ENCODE peak calls at places on chromosomes 7 and 10, in nine cellular contexts. One of them, this sample, is unnamed.

GRCh38 chr7:148698397-148699023 is at the start of gene CUL1:
- DNase-seq in RWPE1: peak
- DNase-seq in SJSA1: peak
- DNase-seq in upper lobe of right lung: peak
- DNase-seq in suprapubic skin: peak
- DNase-seq in uterus: peak
- DNase-seq in dorsolateral prefrontal cortex: peak
- DNase-seq in body of pancreas: peak
- DNase-seq in CD8-positive, alpha-beta T cell: peak
- DNase-seq in this sample: peak

GRCh38 chr10:34809796-34810195 is 5.3 kb downstream of the PARD3 start:
- DNase-seq in RWPE1: no peak
- DNase-seq in SJSA1: no peak
- DNase-seq in upper lobe of right lung: no peak
- DNase-seq in suprapubic skin: no peak
- DNase-seq in uterus: no peak
- DNase-seq in dorsolateral prefrontal cortex: no peak
- DNase-seq in body of pancreas: no peak
- DNase-seq in CD8-positive, alpha-beta T cell: no peak
- DNase-seq in this sample: no peak

GRCh38 chr10:131275691-131276090 is 35.8 kb downstream of the TCERG1L start:
- DNase-seq in RWPE1: no peak
- DNase-seq in SJSA1: no peak
- DNase-seq in upper lobe of right lung: no peak
- DNase-seq in suprapubic skin: no peak
- DNase-seq in uterus: no peak
- DNase-seq in dorsolateral prefrontal cortex: no peak
- DNase-seq in body of pancreas: no peak
- DNase-seq in CD8-positive, alpha-beta T cell: no peak
- DNase-seq in this sample: no peak

GRCh38 chr7:25148772-25149575 is 23.9 kb upstream of the CYCS start:
- DNase-seq in RWPE1: no peak
- DNase-seq in SJSA1: no peak
- DNase-seq in upper lobe of right lung: no peak
- DNase-seq in suprapubic skin: no peak
- DNase-seq in uterus: no peak
- DNase-seq in dorsolateral prefrontal cortex: no peak
- DNase-seq in body of pancreas: no peak
- DNase-seq in CD8-positive, alpha-beta T cell: no peak
- DNase-seq in this sample: no peak

GRCh38 chr10:93421426-93421825 is 60.7 kb downstream of the MYOF start:
- DNase-seq in RWPE1: no peak
- DNase-seq in SJSA1: no peak
- DNase-seq in upper lobe of right lung: no peak
- DNase-seq in suprapubic skin: no peak
- DNase-seq in uterus: no peak
- DNase-seq in dorsolateral prefrontal cortex: no peak
- DNase-seq in body of pancreas: no peak
- DNase-seq in CD8-positive, alpha-beta T cell: no peak
- DNase-seq in this sample: no peak

GRCh38 chr10:91924212-91925021 is 847 bp downstream of the BTAF1 start:
- DNase-seq in RWPE1: no peak
- DNase-seq in SJSA1: no peak
- DNase-seq in upper lobe of right lung: no peak
- DNase-seq in suprapubic skin: no peak
- DNase-seq in uterus: no peak
- DNase-seq in dorsolateral prefrontal cortex: no peak
- DNase-seq in body of pancreas: no peak
- DNase-seq in CD8-positive, alpha-beta T cell: no peak
- DNase-seq in this sample: no peak

GRCh38 chr7:57487957-57488356 is 38.0 kb downstream of the ZNF716 start:
- DNase-seq in RWPE1: no peak
- DNase-seq in SJSA1: no peak
- DNase-seq in upper lobe of right lung: no peak
- DNase-seq in suprapubic skin: no peak
- DNase-seq in uterus: no peak
- DNase-seq in dorsolateral prefrontal cortex: no peak
- DNase-seq in body of pancreas: no peak
- DNase-seq in CD8-positive, alpha-beta T cell: no peak
- DNase-seq in this sample: no peak

GRCh38 chr7:122425731-122426130 is 121.2 kb upstream of the FEZF1 start:
- DNase-seq in RWPE1: no peak
- DNase-seq in SJSA1: no peak
- DNase-seq in upper lobe of right lung: no peak
- DNase-seq in suprapubic skin: no peak
- DNase-seq in uterus: no peak
- DNase-seq in dorsolateral prefrontal cortex: no peak
- DNase-seq in body of pancreas: no peak
- DNase-seq in CD8-positive, alpha-beta T cell: no peak
- DNase-seq in this sample: no peak

GRCh38 chr7:131110294-131111080 is 217.2 kb upstream of the MKLN1 start:
- DNase-seq in RWPE1: no peak
- DNase-seq in SJSA1: peak
- DNase-seq in upper lobe of right lung: no peak
- DNase-seq in suprapubic skin: no peak
- DNase-seq in uterus: peak
- DNase-seq in dorsolateral prefrontal cortex: peak
- DNase-seq in body of pancreas: peak
- DNase-seq in CD8-positive, alpha-beta T cell: no peak
- DNase-seq in this sample: no peak

GRCh38 chr7:48390381-48391327 is 219.4 kb downstream of the ABCA13 start:
- DNase-seq in RWPE1: no peak
- DNase-seq in SJSA1: peak
- DNase-seq in upper lobe of right lung: no peak
- DNase-seq in suprapubic skin: no peak
- DNase-seq in uterus: no peak
- DNase-seq in dorsolateral prefrontal cortex: no peak
- DNase-seq in body of pancreas: no peak
- DNase-seq in CD8-positive, alpha-beta T cell: no peak
- DNase-seq in this sample: no peak

GRCh38 chr10:99345350-99345749 is 16.2 kb downstream of the CNNM1 start:
- DNase-seq in RWPE1: no peak
- DNase-seq in SJSA1: peak
- DNase-seq in upper lobe of right lung: no peak
- DNase-seq in suprapubic skin: no peak
- DNase-seq in uterus: no peak
- DNase-seq in dorsolateral prefrontal cortex: no peak
- DNase-seq in body of pancreas: no peak
- DNase-seq in CD8-positive, alpha-beta T cell: no peak
- DNase-seq in this sample: no peak

GRCh38 chr7:13560441-13560840 is 429.0 kb downstream of the ETV1 start:
- DNase-seq in RWPE1: no peak
- DNase-seq in SJSA1: no peak
- DNase-seq in upper lobe of right lung: no peak
- DNase-seq in suprapubic skin: no peak
- DNase-seq in uterus: no peak
- DNase-seq in dorsolateral prefrontal cortex: no peak
- DNase-seq in body of pancreas: no peak
- DNase-seq in CD8-positive, alpha-beta T cell: no peak
- DNase-seq in this sample: no peak

GRCh38 chr7:8747338-8747737 is 313.9 kb downstream of the NXPH1 start:
- DNase-seq in RWPE1: no peak
- DNase-seq in SJSA1: no peak
- DNase-seq in upper lobe of right lung: no peak
- DNase-seq in suprapubic skin: no peak
- DNase-seq in uterus: no peak
- DNase-seq in dorsolateral prefrontal cortex: no peak
- DNase-seq in body of pancreas: no peak
- DNase-seq in CD8-positive, alpha-beta T cell: no peak
- DNase-seq in this sample: no peak

GRCh38 chr7:30091431-30092386 is 43.1 kb upstream of the MTURN start:
- DNase-seq in RWPE1: peak
- DNase-seq in SJSA1: peak
- DNase-seq in upper lobe of right lung: no peak
- DNase-seq in suprapubic skin: no peak
- DNase-seq in uterus: no peak
- DNase-seq in dorsolateral prefrontal cortex: no peak
- DNase-seq in body of pancreas: no peak
- DNase-seq in CD8-positive, alpha-beta T cell: no peak
- DNase-seq in this sample: no peak

GRCh38 chr7:58316-58715 is 134.1 kb upstream of the FAM20C start:
- DNase-seq in RWPE1: no peak
- DNase-seq in SJSA1: no peak
- DNase-seq in upper lobe of right lung: peak
- DNase-seq in suprapubic skin: peak
- DNase-seq in uterus: no peak
- DNase-seq in dorsolateral prefrontal cortex: no peak
- DNase-seq in body of pancreas: peak
- DNase-seq in CD8-positive, alpha-beta T cell: no peak
- DNase-seq in this sample: no peak

GRCh38 chr7:131533566-131534561 is 22.6 kb downstream of the PODXL start:
- DNase-seq in RWPE1: no peak
- DNase-seq in SJSA1: no peak
- DNase-seq in upper lobe of right lung: no peak
- DNase-seq in suprapubic skin: no peak
- DNase-seq in uterus: no peak
- DNase-seq in dorsolateral prefrontal cortex: no peak
- DNase-seq in body of pancreas: no peak
- DNase-seq in CD8-positive, alpha-beta T cell: no peak
- DNase-seq in this sample: no peak

GRCh38 chr7:93115796-93116195 is 2.0 kb downstream of the SAMD9 start:
- DNase-seq in RWPE1: peak
- DNase-seq in SJSA1: peak
- DNase-seq in upper lobe of right lung: no peak
- DNase-seq in suprapubic skin: no peak
- DNase-seq in uterus: no peak
- DNase-seq in dorsolateral prefrontal cortex: no peak
- DNase-seq in body of pancreas: no peak
- DNase-seq in CD8-positive, alpha-beta T cell: no peak
- DNase-seq in this sample: no peak

GRCh38 chr10:27742926-27743735 is 2.5 kb downstream of the MKX start:
- DNase-seq in RWPE1: no peak
- DNase-seq in SJSA1: peak
- DNase-seq in upper lobe of right lung: peak
- DNase-seq in suprapubic skin: peak
- DNase-seq in uterus: peak
- DNase-seq in dorsolateral prefrontal cortex: no peak
- DNase-seq in body of pancreas: peak
- DNase-seq in CD8-positive, alpha-beta T cell: peak
- DNase-seq in this sample: peak
- H3K27ac ChIP-seq in RWPE1: peak
- H3K27ac ChIP-seq in SJSA1: no peak
- H3K27ac ChIP-seq in upper lobe of right lung: peak
- H3K27ac ChIP-seq in suprapubic skin: peak
- H3K27ac ChIP-seq in uterus: peak
- H3K27ac ChIP-seq in dorsolateral prefrontal cortex: peak
- H3K27ac ChIP-seq in body of pancreas: peak
- H3K27ac ChIP-seq in CD8-positive, alpha-beta T cell: no peak
- H3K27ac ChIP-seq in this sample: no peak

GRCh38 chr7:27097686-27098492 is 2.1 kb upstream of the HOXA1 start:
- DNase-seq in RWPE1: peak
- DNase-seq in SJSA1: no peak
- DNase-seq in upper lobe of right lung: no peak
- DNase-seq in suprapubic skin: no peak
- DNase-seq in uterus: no peak
- DNase-seq in dorsolateral prefrontal cortex: no peak
- DNase-seq in body of pancreas: no peak
- DNase-seq in CD8-positive, alpha-beta T cell: no peak
- DNase-seq in this sample: no peak
- H3K27ac ChIP-seq in RWPE1: peak
- H3K27ac ChIP-seq in SJSA1: no peak
- H3K27ac ChIP-seq in upper lobe of right lung: peak
- H3K27ac ChIP-seq in suprapubic skin: peak
- H3K27ac ChIP-seq in uterus: peak
- H3K27ac ChIP-seq in dorsolateral prefrontal cortex: no peak
- H3K27ac ChIP-seq in body of pancreas: peak
- H3K27ac ChIP-seq in CD8-positive, alpha-beta T cell: no peak
- H3K27ac ChIP-seq in this sample: no peak

GRCh38 chr7:151757274-151757673 is 119.6 kb downstream of the PRKAG2 start:
- DNase-seq in RWPE1: no peak
- DNase-seq in SJSA1: peak
- DNase-seq in upper lobe of right lung: no peak
- DNase-seq in suprapubic skin: no peak
- DNase-seq in uterus: no peak
- DNase-seq in dorsolateral prefrontal cortex: no peak
- DNase-seq in body of pancreas: no peak
- DNase-seq in CD8-positive, alpha-beta T cell: no peak
- DNase-seq in this sample: no peak

GRCh38 chr7:151755131-151755787 is 121.7 kb downstream of the PRKAG2 start:
- DNase-seq in RWPE1: no peak
- DNase-seq in SJSA1: peak
- DNase-seq in upper lobe of right lung: no peak
- DNase-seq in suprapubic skin: no peak
- DNase-seq in uterus: peak
- DNase-seq in dorsolateral prefrontal cortex: no peak
- DNase-seq in body of pancreas: no peak
- DNase-seq in CD8-positive, alpha-beta T cell: no peak
- DNase-seq in this sample: no peak

GRCh38 chr7:151754688-151755130 is 122.2 kb downstream of the PRKAG2 start:
- DNase-seq in RWPE1: no peak
- DNase-seq in SJSA1: no peak
- DNase-seq in upper lobe of right lung: no peak
- DNase-seq in suprapubic skin: no peak
- DNase-seq in uterus: no peak
- DNase-seq in dorsolateral prefrontal cortex: no peak
- DNase-seq in body of pancreas: no peak
- DNase-seq in CD8-positive, alpha-beta T cell: no peak
- DNase-seq in this sample: no peak

GRCh38 chr7:151756866-151757265 is 120.0 kb downstream of the PRKAG2 start:
- DNase-seq in RWPE1: no peak
- DNase-seq in SJSA1: no peak
- DNase-seq in upper lobe of right lung: no peak
- DNase-seq in suprapubic skin: no peak
- DNase-seq in uterus: no peak
- DNase-seq in dorsolateral prefrontal cortex: no peak
- DNase-seq in body of pancreas: no peak
- DNase-seq in CD8-positive, alpha-beta T cell: no peak
- DNase-seq in this sample: no peak

GRCh38 chr7:151756076-151756731 is 120.7 kb downstream of the PRKAG2 start:
- DNase-seq in RWPE1: peak
- DNase-seq in SJSA1: peak
- DNase-seq in upper lobe of right lung: no peak
- DNase-seq in suprapubic skin: no peak
- DNase-seq in uterus: peak
- DNase-seq in dorsolateral prefrontal cortex: no peak
- DNase-seq in body of pancreas: no peak
- DNase-seq in CD8-positive, alpha-beta T cell: peak
- DNase-seq in this sample: peak
- H3K27ac ChIP-seq in RWPE1: peak
- H3K27ac ChIP-seq in SJSA1: peak
- H3K27ac ChIP-seq in upper lobe of right lung: peak
- H3K27ac ChIP-seq in suprapubic skin: peak
- H3K27ac ChIP-seq in uterus: peak
- H3K27ac ChIP-seq in dorsolateral prefrontal cortex: no peak
- H3K27ac ChIP-seq in body of pancreas: no peak
- H3K27ac ChIP-seq in CD8-positive, alpha-beta T cell: peak
- H3K27ac ChIP-seq in this sample: peak

DNA sequence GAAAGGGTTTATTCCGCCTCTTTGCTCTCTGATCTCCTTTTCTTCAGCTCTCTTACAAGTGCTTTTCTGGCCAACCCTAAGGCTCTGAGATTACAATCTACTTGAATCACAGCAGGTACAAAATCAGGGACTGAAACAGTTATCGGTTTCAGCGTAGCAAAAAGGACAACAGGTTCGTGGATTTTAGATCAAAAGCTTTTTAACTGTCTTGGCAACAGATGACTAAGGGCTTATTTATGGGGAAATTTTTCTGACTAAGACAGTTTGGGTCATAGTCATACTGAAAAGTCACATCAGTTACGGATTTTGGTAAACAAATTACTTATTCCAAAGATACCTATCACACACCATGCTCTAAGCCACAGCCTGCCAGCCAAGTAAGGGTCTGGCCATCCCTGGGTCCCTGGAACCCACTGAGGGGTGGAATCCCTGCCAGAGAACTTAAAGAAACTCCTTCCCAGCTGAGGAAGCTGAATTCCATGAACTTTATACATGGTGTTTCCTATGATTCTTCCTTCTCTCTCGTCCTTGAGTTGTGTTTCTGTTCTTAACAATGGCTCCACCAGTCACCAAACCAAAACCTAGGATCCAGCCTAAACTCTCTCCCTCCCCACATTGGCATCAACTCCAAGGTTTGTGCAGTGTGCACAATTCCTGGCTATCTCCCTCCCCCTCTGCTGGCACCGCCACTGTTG is 169.3 kb downstream of the FAM107B start:
- DNase-seq in RWPE1: peak
- DNase-seq in SJSA1: peak
- DNase-seq in upper lobe of right lung: no peak
- DNase-seq in suprapubic skin: no peak
- DNase-seq in uterus: no peak
- DNase-seq in dorsolateral prefrontal cortex: no peak
- DNase-seq in body of pancreas: no peak
- DNase-seq in CD8-positive, alpha-beta T cell: no peak
- DNase-seq in this sample: peak
- H3K27ac ChIP-seq in RWPE1: no peak
- H3K27ac ChIP-seq in SJSA1: peak
- H3K27ac ChIP-seq in upper lobe of right lung: peak
- H3K27ac ChIP-seq in suprapubic skin: peak
- H3K27ac ChIP-seq in uterus: peak
- H3K27ac ChIP-seq in dorsolateral prefrontal cortex: peak
- H3K27ac ChIP-seq in body of pancreas: peak
- H3K27ac ChIP-seq in CD8-positive, alpha-beta T cell: no peak
- H3K27ac ChIP-seq in this sample: peak